ENCODE peak calls at places on chromosomes 6 and 20, in five cellular contexts. A, B, S, E and I are unnamed samples.
A peak's percentile ranks its signal among the peaks of the same experiment; 100 is the strongest.

GRCh38 chr6:106281661-106282060 is 43.9 kb downstream of the ATG5 start:
- DNase-seq in S (peak; percentile 20), A (no peak), E (no peak), B (no peak), I (no peak)

GRCh38 chr6:158894192-158894591 is 75.0 kb upstream of the EZR start:
- DNase-seq in B (no peak), S (peak; percentile 77), E (peak; percentile 71), A (peak; percentile 90), I (peak; percentile 92)

GRCh38 chr6:77172578-77172977 is 290.7 kb downstream of the HTR1B start:
- DNase-seq in A (no peak), E (no peak), S (no peak), B (no peak), I (no peak)

GRCh38 chr6:55474386-55474785 is 104.6 kb downstream of the HMGCLL1 start:
- DNase-seq in E (peak; percentile 20), A (no peak), S (no peak), B (no peak), I (no peak)

GRCh38 chr6:127404133-127404532 is 55.1 kb downstream of the KIAA0408 start:
- DNase-seq in E (no peak), S (no peak), B (no peak), A (no peak), I (no peak)

GRCh38 chr6:96787846-96788580 is 49.3 kb downstream of the GPR63 start:
- DNase-seq in E (no peak), A (no peak), B (no peak), S (no peak), I (no peak)

GRCh38 chr6:136767583-136768307 is 24.5 kb downstream of the MAP3K5 start:
- DNase-seq in S (peak; percentile 44), E (no peak), A (no peak), B (no peak), I (no peak)

GRCh38 chr6:89702349-89702748 is 63.8 kb upstream of the LYRM2 start:
- DNase-seq in S (no peak), E (no peak), B (no peak), A (no peak), I (no peak)

GRCh38 chr6:8556370-8557018 is 121.1 kb upstream of the SLC35B3 start:
- DNase-seq in E (peak; percentile 80), A (peak; percentile 39), S (peak; percentile 56), B (peak; percentile 35), I (no peak)

GRCh38 chr20:62824476-62825287 is 7.8 kb downstream of the COL9A3 start:
- DNase-seq in E (peak; percentile 30), B (peak; percentile 62), A (no peak), S (no peak), I (peak; percentile 94)

GRCh38 chr6:155832596-155832995 is 377.0 kb upstream of the NOX3 start:
- DNase-seq in B (peak; percentile 13), E (no peak), S (peak; percentile 89), A (peak; percentile 73), I (no peak)

GRCh38 chr6:90079555-90080490 is 185.6 kb downstream of the GJA10 start:
- DNase-seq in B (no peak), E (no peak), S (no peak), A (no peak), I (no peak)

GRCh38 chr6:128491643-128492206 is 28.7 kb downstream of the PTPRK start:
- DNase-seq in E (no peak), B (no peak), S (peak; percentile 72), A (peak; percentile 84), I (peak; percentile 73)

GRCh38 chr20:52191132-52191435 is 495 bp downstream of the ZFP64 start:
- DNase-seq in A (peak; percentile 18), B (no peak), S (peak; percentile 47), E (no peak), I (no peak)

GRCh38 chr6:121190122-121190521 is 144.2 kb downstream of the TBC1D32 start:
- DNase-seq in B (no peak), S (no peak), E (no peak), A (no peak), I (no peak)

DNA sequence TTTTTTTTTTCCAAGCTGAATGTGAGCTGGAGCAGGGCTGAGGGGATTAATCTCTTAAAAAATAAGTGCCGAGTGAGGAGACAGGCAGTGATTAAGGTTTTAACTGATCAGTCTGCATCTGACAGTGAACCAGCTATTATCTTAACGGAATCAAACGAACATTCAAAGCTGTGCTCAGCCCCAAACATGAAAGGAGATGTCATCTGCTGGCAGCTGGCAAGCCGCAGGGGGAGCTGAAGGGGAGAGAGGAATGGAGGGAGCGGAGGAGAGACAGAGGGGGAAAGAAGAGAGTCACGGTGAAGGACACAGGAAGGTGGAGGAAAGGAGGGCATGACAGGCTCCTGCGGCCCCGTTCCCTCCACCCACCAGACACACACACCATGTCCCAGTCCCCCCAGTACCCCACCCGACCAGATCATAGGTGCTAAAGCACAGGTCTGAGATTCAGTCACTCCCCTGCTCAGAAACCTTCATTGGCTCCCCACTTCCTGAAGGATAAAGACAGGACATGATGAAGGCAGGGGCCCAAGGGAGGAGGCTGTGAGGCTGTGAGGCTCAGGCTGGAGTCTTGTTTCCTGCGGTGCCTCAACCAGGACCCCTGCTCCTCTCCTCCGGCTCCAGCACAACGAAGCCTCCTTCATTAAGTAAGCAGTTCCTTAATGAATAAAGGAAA is 80.9 kb downstream of the NCR2 start:
- DNase-seq in S (no peak), B (no peak), A (no peak), E (no peak), I (no peak)
- H3K4me2 ChIP-seq in S (no peak overlapping the region), B (no peak overlapping the region), A (no peak overlapping the region), E (no peak overlapping the region), I (no peak overlapping the region)

DNA sequence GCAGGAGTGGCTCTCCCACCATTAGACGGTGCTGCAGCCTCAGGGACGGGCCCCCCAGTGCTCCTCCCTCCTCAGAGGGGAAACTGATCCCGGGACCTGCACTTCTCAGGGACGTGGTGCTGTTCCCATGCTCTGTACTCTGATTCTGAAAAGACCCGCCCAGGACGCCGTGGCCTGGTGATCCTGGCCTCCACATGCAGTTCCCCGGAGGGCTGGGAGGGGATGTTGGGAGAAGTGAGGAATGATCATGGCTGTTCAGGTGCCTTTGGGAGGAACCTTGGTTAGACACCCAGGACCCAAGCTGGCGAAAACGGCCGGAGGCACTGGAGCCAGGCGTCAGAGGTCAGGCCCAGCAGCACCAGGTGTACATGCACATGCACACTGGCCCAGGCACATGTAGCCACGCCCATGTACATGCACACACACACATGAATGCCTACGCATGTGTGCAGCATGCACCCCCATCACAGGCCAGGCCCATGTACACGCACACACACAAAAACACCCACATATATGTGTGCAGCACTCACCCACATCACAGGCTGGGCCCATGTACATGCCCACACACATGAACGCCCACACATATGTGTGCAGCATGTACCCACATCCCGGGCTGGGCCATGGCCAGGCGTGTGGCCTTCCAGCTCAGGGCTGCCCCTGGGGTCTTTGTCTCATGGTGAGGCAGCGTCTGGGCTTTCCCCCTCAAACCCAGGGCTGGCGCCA is 52.6 kb upstream of the DACT2 start:
- DNase-seq in A (no peak), E (no peak), B (no peak), S (no peak), I (peak; percentile 59)
- H3K9me3 ChIP-seq in A (no peaks in the 10 kb centered on the region), E (no peaks in the 10 kb centered on the region), B (no peaks in the 10 kb centered on the region), S (no peaks in the 10 kb centered on the region), I (no peaks in the 10 kb centered on the region)

GRCh38 chr6:45607818-45608217 is 230.1 kb upstream of the SUPT3H start:
- DNase-seq in A (peak; percentile 52), E (peak; percentile 47), S (peak; percentile 17), B (no peak), I (peak; percentile 31)

GRCh38 chr6:45609141-45609638 is 231.5 kb upstream of the SUPT3H start:
- DNase-seq in A (peak; percentile 96), B (no peak), S (peak; percentile 86), E (peak; percentile 56), I (no peak)

GRCh38 chr6:45605971-45606370 is 228.2 kb upstream of the SUPT3H start:
- DNase-seq in E (no peak), S (no peak), B (no peak), A (no peak), I (peak; percentile 27)

GRCh38 chr6:45608252-45608911 is 230.6 kb upstream of the SUPT3H start:
- DNase-seq in S (no peak), B (no peak), A (peak; percentile 70), E (peak; percentile 40), I (peak; percentile 61)

DNA sequence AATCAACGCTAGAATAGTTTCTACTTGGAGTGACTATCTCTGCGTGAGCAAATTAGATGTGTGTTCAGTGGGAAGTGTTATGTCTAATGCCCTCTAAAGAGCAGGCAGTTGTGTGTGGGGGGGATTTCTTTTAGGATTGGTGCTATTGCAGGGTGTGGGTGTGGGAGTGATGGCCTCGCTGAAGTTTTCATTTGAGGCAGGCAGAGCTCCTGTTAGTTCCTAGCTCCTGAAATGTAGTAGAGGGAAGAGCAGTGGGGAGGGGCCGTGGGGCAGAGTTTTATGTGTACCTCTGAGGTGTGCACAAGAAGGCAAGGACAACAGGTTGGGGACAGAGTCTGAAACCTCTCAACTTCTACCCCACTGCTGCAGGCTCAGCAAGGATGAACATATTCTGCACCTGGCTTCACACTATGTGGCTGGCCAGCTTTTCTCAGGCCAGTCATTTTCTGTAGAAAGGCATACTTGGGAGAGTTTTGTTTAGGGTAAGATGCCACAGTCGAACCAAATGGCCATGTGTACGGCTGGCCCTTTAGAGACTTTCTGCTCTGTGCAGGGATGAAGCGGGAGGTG is 229.2 kb upstream of the SUPT3H start:
- DNase-seq in S (no peak), E (no peak), B (no peak), A (no peak), I (no peak)
- H3K4me2 ChIP-seq in S (no peak overlapping the region), E (no peak overlapping the region), B (no peak overlapping the region), A (no peak overlapping the region), I (no peak overlapping the region)

DNA sequence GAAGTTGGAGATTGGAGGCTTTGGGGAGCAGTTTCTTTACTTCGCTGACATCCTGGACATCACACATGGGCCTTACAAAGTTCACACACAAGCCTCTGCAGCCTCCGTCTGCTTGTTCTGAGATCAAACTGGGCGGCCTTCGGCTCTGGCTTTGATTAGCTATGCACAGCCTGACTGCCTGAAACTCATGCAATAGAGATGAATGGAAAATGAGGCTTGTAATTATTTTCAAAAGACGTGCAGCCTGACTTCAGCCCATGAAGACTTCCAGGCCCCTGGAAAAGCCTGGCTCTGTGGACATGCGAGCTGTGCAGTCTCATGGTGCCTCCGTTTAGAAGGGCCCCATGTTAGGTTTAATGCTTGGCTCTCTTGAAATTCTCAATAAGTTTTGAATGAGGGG is 480.5 kb upstream of the SULF2 start:
- DNase-seq in A (no peak), S (no peak), B (no peak), E (no peak), I (no peak)
- H3K9me3 ChIP-seq in A (no peaks in the 10 kb centered on the region), S (peaks cover 7% of the 10 kb centered on the region), B (no peaks in the 10 kb centered on the region), E (no peaks in the 10 kb centered on the region), I (no peaks in the 10 kb centered on the region)

GRCh38 chr6:13422601-13423247 is 64.7 kb downstream of the GFOD1 start:
- DNase-seq in E (no peak), S (peak; percentile 45), B (no peak), A (peak; percentile 70), I (no peak)
- H3K4me2 ChIP-seq in E (no peak overlapping the region), S (no peak overlapping the region), B (no peak overlapping the region), A (peak overlapping the region; percentile 66), I (no peak overlapping the region)

GRCh38 chr6:168683621-168684020 is 242.6 kb downstream of the SMOC2 start:
- DNase-seq in S (no peak), E (no peak), B (no peak), A (no peak), I (no peak)

GRCh38 chr6:168684471-168684870 is 243.5 kb downstream of the SMOC2 start:
- DNase-seq in B (no peak), A (no peak), S (no peak), E (no peak), I (no peak)

GRCh38 chr6:168686831-168687730 is 246.1 kb downstream of the SMOC2 start:
- DNase-seq in A (no peak), E (no peak), B (no peak), S (no peak), I (no peak)

GRCh38 chr6:168686339-168686738 is 245.4 kb downstream of the SMOC2 start:
- DNase-seq in B (no peak), S (no peak), A (no peak), E (no peak), I (no peak)

GRCh38 chr6:168684906-168685305 is 243.9 kb downstream of the SMOC2 start:
- DNase-seq in E (no peak), S (no peak), A (no peak), B (no peak), I (no peak)
- H3K9me3 ChIP-seq in E (no peaks in the 10 kb centered on the region), S (no peaks in the 10 kb centered on the region), A (no peaks in the 10 kb centered on the region), B (no peaks in the 10 kb centered on the region), I (no peaks in the 10 kb centered on the region)